ENCODE peak calls at places on chromosomes 13 and 19, in five cellular contexts. One of them, this sample, is unnamed.

GRCh38 chr19:6126335-6126974 is 9.0 kb upstream of the ACSBG2 start:
- DNase-seq in psoas muscle: no peak
- DNase-seq in anterior cingulate cortex: no peak
- DNase-seq in Ammon's horn: no peak
- DNase-seq in transverse colon: no peak
- DNase-seq in this sample: peak; percentile 72

GRCh38 chr19:19444694-19445155 is 39.2 kb downstream of the GATAD2A start:
- DNase-seq in psoas muscle: no peak
- DNase-seq in anterior cingulate cortex: no peak
- DNase-seq in Ammon's horn: no peak
- DNase-seq in transverse colon: no peak
- DNase-seq in this sample: no peak

GRCh38 chr13:58919551-58919950 is 1244.2 kb downstream of the DIAPH3 start:
- DNase-seq in psoas muscle: no peak
- DNase-seq in anterior cingulate cortex: no peak
- DNase-seq in Ammon's horn: no peak
- DNase-seq in transverse colon: no peak
- DNase-seq in this sample: no peak

GRCh38 chr13:24502567-24503375 is 9.8 kb downstream of the PARP4 start:
- DNase-seq in psoas muscle: no peak
- DNase-seq in anterior cingulate cortex: no peak
- DNase-seq in Ammon's horn: no peak
- DNase-seq in transverse colon: peak; percentile 62
- DNase-seq in this sample: peak; percentile 80

GRCh38 chr19:30029721-30030510 is 87.9 kb downstream of the URI1 start:
- DNase-seq in psoas muscle: no peak
- DNase-seq in anterior cingulate cortex: no peak
- DNase-seq in Ammon's horn: no peak
- DNase-seq in transverse colon: no peak
- DNase-seq in this sample: peak; percentile 36

GRCh38 chr13:53064721-53065120 is 36.1 kb downstream of the OLFM4 start:
- DNase-seq in psoas muscle: peak; percentile 67
- DNase-seq in anterior cingulate cortex: no peak
- DNase-seq in Ammon's horn: no peak
- DNase-seq in transverse colon: no peak
- DNase-seq in this sample: no peak

GRCh38 chr19:6802336-6803035 is 30.0 kb downstream of the VAV1 start:
- DNase-seq in psoas muscle: peak; percentile 50
- DNase-seq in anterior cingulate cortex: peak; percentile 10
- DNase-seq in Ammon's horn: peak; percentile 61
- DNase-seq in transverse colon: peak; percentile 60
- DNase-seq in this sample: no peak

GRCh38 chr19:34504809-34505291 is 23.3 kb downstream of the WTIP start:
- DNase-seq in psoas muscle: no peak
- DNase-seq in anterior cingulate cortex: no peak
- DNase-seq in Ammon's horn: no peak
- DNase-seq in transverse colon: no peak
- DNase-seq in this sample: no peak

GRCh38 chr13:41645313-41645712 is 188.0 kb downstream of the RGCC start:
- DNase-seq in psoas muscle: peak; percentile 68
- DNase-seq in anterior cingulate cortex: no peak
- DNase-seq in Ammon's horn: no peak
- DNase-seq in transverse colon: no peak
- DNase-seq in this sample: peak; percentile 95

GRCh38 chr13:30346159-30346788 is 38.9 kb upstream of the KATNAL1 start:
- DNase-seq in psoas muscle: no peak
- DNase-seq in anterior cingulate cortex: no peak
- DNase-seq in Ammon's horn: no peak
- DNase-seq in transverse colon: peak; percentile 75
- DNase-seq in this sample: no peak

GRCh38 chr13:76730220-76730619 is 156.0 kb downstream of the KCTD12 start:
- DNase-seq in psoas muscle: no peak
- DNase-seq in anterior cingulate cortex: no peak
- DNase-seq in Ammon's horn: no peak
- DNase-seq in transverse colon: no peak
- DNase-seq in this sample: no peak

GRCh38 chr13:30880151-30880551 is 25.9 kb upstream of the MEDAG start:
- DNase-seq in psoas muscle: no peak
- DNase-seq in anterior cingulate cortex: no peak
- DNase-seq in Ammon's horn: no peak
- DNase-seq in transverse colon: no peak
- DNase-seq in this sample: peak; percentile 68

This sample was measured in iris pigment epithelial cell.